ENCODE peak calls at places on chromosome 7, in nine cellular contexts. G, D, R, Z, B, L, O, Q and K are unnamed samples.

GRCh38 chr7:6536262-6536770 is 14.9 kb downstream of the GRID2IP start:
- DNase-seq in G (no peak), D (no peak), R (no peak), Z (no peak), B (no peak), L (no peak), O (peak), Q (no peak), K (no peak)

GRCh38 chr7:101121996-101122932 is 4.6 kb upstream of the SERPINE1 start:
- DNase-seq in G (no peak), D (peak), R (peak), Z (peak), B (peak), L (no peak), O (no peak), Q (no peak), K (peak)

GRCh38 chr7:52135403-52135802 is 818.8 kb upstream of the COBL start:
- DNase-seq in G (no peak), D (no peak), R (no peak), Z (no peak), B (no peak), L (no peak), O (no peak), Q (no peak), K (no peak)

GRCh38 chr7:151503902-151504714 is 15.6 kb downstream of the RHEB start:
- DNase-seq in G (no peak), D (peak), R (peak), Z (no peak), B (peak), L (no peak), O (no peak), Q (no peak), K (peak)

GRCh38 chr7:27172388-27172774 is 1.7 kb downstream of the HOXA10 start:
- DNase-seq in G (no peak), D (peak), R (no peak), Z (no peak), B (peak), L (no peak), O (no peak), Q (no peak), K (peak)

GRCh38 chr7:44212581-44213184 is 11.9 kb downstream of the YKT6 start:
- DNase-seq in G (no peak), D (no peak), R (no peak), Z (no peak), B (no peak), L (no peak), O (no peak), Q (no peak), K (no peak)

GRCh38 chr7:1666779-1667565 is 3.1 kb upstream of the ELFN1 start:
- DNase-seq in G (no peak), D (peak), R (no peak), Z (peak), B (no peak), L (no peak), O (no peak), Q (no peak), K (no peak)

GRCh38 chr7:1359051-1359400 is 100.2 kb downstream of the MICALL2 start:
- DNase-seq in G (no peak), D (no peak), R (no peak), Z (no peak), B (no peak), L (no peak), O (no peak), Q (no peak), K (no peak)

GRCh38 chr7:147775564-147775963 is 815.0 kb upstream of the C7orf33 start:
- DNase-seq in G (no peak), D (no peak), R (no peak), Z (no peak), B (no peak), L (no peak), O (peak), Q (no peak), K (peak)

GRCh38 chr7:66296001-66296521 is 90.9 kb downstream of the TPST1 start:
- DNase-seq in G (no peak), D (peak), R (no peak), Z (no peak), B (peak), L (no peak), O (no peak), Q (no peak), K (peak)

GRCh38 chr7:19133891-19134290 is 11.3 kb downstream of the FERD3L start:
- DNase-seq in G (no peak), D (no peak), R (no peak), Z (no peak), B (no peak), L (no peak), O (no peak), Q (no peak), K (peak)

GRCh38 chr7:32093415-32094408 is 23.5 kb upstream of the PDE1C start:
- DNase-seq in G (no peak), D (peak), R (peak), Z (no peak), B (peak), L (no peak), O (no peak), Q (no peak), K (peak)

GRCh38 chr7:33130184-33130583 is 820 bp downstream of the BBS9 start:
- DNase-seq in G (no peak), D (peak), R (peak), Z (no peak), B (peak), L (no peak), O (no peak), Q (no peak), K (no peak)

GRCh38 chr7:151815419-151815818 is 61.5 kb downstream of the PRKAG2 start:
- DNase-seq in G (no peak), D (no peak), R (no peak), Z (no peak), B (no peak), L (no peak), O (no peak), Q (no peak), K (no peak)

GRCh38 chr7:132819648-132820047 is 243.4 kb upstream of the PLXNA4 start:
- DNase-seq in G (no peak), D (no peak), R (no peak), Z (no peak), B (no peak), L (no peak), O (no peak), Q (no peak), K (no peak)

GRCh38 chr7:47576031-47576908 is 5.6 kb downstream of the TNS3 start:
- DNase-seq in G (no peak), D (no peak), R (peak), Z (no peak), B (peak), L (no peak), O (no peak), Q (no peak), K (peak)

GRCh38 chr7:70595741-70596574 is 536.0 kb upstream of the GALNT17 start:
- DNase-seq in G (peak), D (no peak), R (peak), Z (no peak), B (no peak), L (no peak), O (peak), Q (peak), K (no peak)

GRCh38 chr7:66344166-66344565 is 139.0 kb downstream of the TPST1 start:
- DNase-seq in G (no peak), D (no peak), R (peak), Z (no peak), B (peak), L (no peak), O (no peak), Q (no peak), K (peak)